ENCODE peak calls at places on chromosomes 13 and 19, in ten cellular contexts. One of them, this sample, is unnamed.

GRCh38 chr13:66886248-66886647 is 343.9 kb downstream of the PCDH9 start:
- DNase-seq in PC-9: no peak
- DNase-seq in tibial nerve: no peak
- DNase-seq in testis: no peak
- DNase-seq in Peyer's patch: no peak
- DNase-seq in tibial artery: no peak
- DNase-seq in left ventricle myocardium inferior: no peak
- DNase-seq in psoas muscle: no peak
- DNase-seq in lung: no peak
- DNase-seq in gastrocnemius medialis: no peak
- DNase-seq in this sample: no peak

GRCh38 chr19:20321139-20321656 is 154.2 kb downstream of the ZNF486 start:
- DNase-seq in tibial artery: no peak
- DNase-seq in testis: no peak
- DNase-seq in left ventricle myocardium inferior: no peak
- DNase-seq in PC-9: no peak
- DNase-seq in gastrocnemius medialis: no peak
- DNase-seq in tibial nerve: no peak
- DNase-seq in psoas muscle: no peak
- DNase-seq in lung: no peak
- DNase-seq in Peyer's patch: no peak
- DNase-seq in this sample: peak; percentile 61

GRCh38 chr19:40392894-40393517 is 3.0 kb upstream of the HIPK4 start:
- DNase-seq in testis: no peak
- DNase-seq in tibial artery: no peak
- DNase-seq in Peyer's patch: no peak
- DNase-seq in left ventricle myocardium inferior: no peak
- DNase-seq in lung: peak; percentile 50
- DNase-seq in tibial nerve: no peak
- DNase-seq in PC-9: peak; percentile 70
- DNase-seq in psoas muscle: no peak
- DNase-seq in gastrocnemius medialis: no peak
- DNase-seq in this sample: peak; percentile 33

GRCh38 chr13:36919833-36920611 is at the start of gene SMAD9:
- DNase-seq in lung: peak; percentile 62
- DNase-seq in gastrocnemius medialis: peak; percentile 11
- DNase-seq in tibial artery: peak; percentile 77
- DNase-seq in Peyer's patch: peak; percentile 65
- DNase-seq in left ventricle myocardium inferior: peak; percentile 83
- DNase-seq in tibial nerve: peak; percentile 70
- DNase-seq in PC-9: no peak
- DNase-seq in testis: peak; percentile 86
- DNase-seq in psoas muscle: peak; percentile 87
- DNase-seq in this sample: peak; percentile 86

GRCh38 chr19:50162988-50163387 is at the start of gene IZUMO2:
- DNase-seq in PC-9: no peak
- DNase-seq in tibial nerve: no peak
- DNase-seq in gastrocnemius medialis: no peak
- DNase-seq in lung: no peak
- DNase-seq in left ventricle myocardium inferior: no peak
- DNase-seq in tibial artery: no peak
- DNase-seq in psoas muscle: no peak
- DNase-seq in Peyer's patch: no peak
- DNase-seq in testis: peak; percentile 76
- DNase-seq in this sample: no peak

GRCh38 chr13:102141625-102142472 is 260.0 kb downstream of the FGF14 start:
- DNase-seq in Peyer's patch: no peak
- DNase-seq in tibial nerve: no peak
- DNase-seq in PC-9: no peak
- DNase-seq in psoas muscle: no peak
- DNase-seq in testis: no peak
- DNase-seq in lung: no peak
- DNase-seq in left ventricle myocardium inferior: no peak
- DNase-seq in gastrocnemius medialis: no peak
- DNase-seq in tibial artery: no peak
- DNase-seq in this sample: no peak

GRCh38 chr19:51338563-51339312 is 3.2 kb downstream of the VSIG10L start:
- DNase-seq in tibial artery: peak; percentile 87
- DNase-seq in left ventricle myocardium inferior: peak; percentile 78
- DNase-seq in PC-9: peak; percentile 65
- DNase-seq in psoas muscle: peak; percentile 83
- DNase-seq in Peyer's patch: peak; percentile 94
- DNase-seq in testis: peak; percentile 92
- DNase-seq in lung: peak; percentile 82
- DNase-seq in gastrocnemius medialis: peak; percentile 36
- DNase-seq in tibial nerve: peak; percentile 70
- DNase-seq in this sample: peak; percentile 83

GRCh38 chr19:28881616-28882015 is 331.3 kb downstream of the UQCRFS1 start:
- DNase-seq in gastrocnemius medialis: no peak
- DNase-seq in tibial artery: no peak
- DNase-seq in psoas muscle: no peak
- DNase-seq in Peyer's patch: no peak
- DNase-seq in left ventricle myocardium inferior: no peak
- DNase-seq in tibial nerve: no peak
- DNase-seq in testis: peak; percentile 21
- DNase-seq in lung: no peak
- DNase-seq in PC-9: no peak
- DNase-seq in this sample: no peak

GRCh38 chr13:48318714-48319457 is 15.3 kb downstream of the RB1 start:
- DNase-seq in tibial nerve: no peak
- DNase-seq in PC-9: no peak
- DNase-seq in Peyer's patch: peak; percentile 62
- DNase-seq in testis: no peak
- DNase-seq in left ventricle myocardium inferior: no peak
- DNase-seq in lung: no peak
- DNase-seq in tibial artery: peak; percentile 33
- DNase-seq in gastrocnemius medialis: no peak
- DNase-seq in psoas muscle: no peak
- DNase-seq in this sample: peak; percentile 25

GRCh38 chr19:533485-534058 is 2.0 kb downstream of the CDC34 start:
- DNase-seq in testis: no peak
- DNase-seq in PC-9: no peak
- DNase-seq in Peyer's patch: no peak
- DNase-seq in psoas muscle: no peak
- DNase-seq in tibial nerve: no peak
- DNase-seq in tibial artery: no peak
- DNase-seq in left ventricle myocardium inferior: no peak
- DNase-seq in gastrocnemius medialis: no peak
- DNase-seq in lung: no peak
- DNase-seq in this sample: no peak

GRCh38 chr13:43411211-43411610 is 375.6 kb downstream of the ENOX1 start:
- DNase-seq in PC-9: no peak
- DNase-seq in testis: no peak
- DNase-seq in lung: no peak
- DNase-seq in tibial nerve: no peak
- DNase-seq in Peyer's patch: no peak
- DNase-seq in tibial artery: no peak
- DNase-seq in psoas muscle: no peak
- DNase-seq in left ventricle myocardium inferior: no peak
- DNase-seq in gastrocnemius medialis: no peak
- DNase-seq in this sample: no peak

DNA sequence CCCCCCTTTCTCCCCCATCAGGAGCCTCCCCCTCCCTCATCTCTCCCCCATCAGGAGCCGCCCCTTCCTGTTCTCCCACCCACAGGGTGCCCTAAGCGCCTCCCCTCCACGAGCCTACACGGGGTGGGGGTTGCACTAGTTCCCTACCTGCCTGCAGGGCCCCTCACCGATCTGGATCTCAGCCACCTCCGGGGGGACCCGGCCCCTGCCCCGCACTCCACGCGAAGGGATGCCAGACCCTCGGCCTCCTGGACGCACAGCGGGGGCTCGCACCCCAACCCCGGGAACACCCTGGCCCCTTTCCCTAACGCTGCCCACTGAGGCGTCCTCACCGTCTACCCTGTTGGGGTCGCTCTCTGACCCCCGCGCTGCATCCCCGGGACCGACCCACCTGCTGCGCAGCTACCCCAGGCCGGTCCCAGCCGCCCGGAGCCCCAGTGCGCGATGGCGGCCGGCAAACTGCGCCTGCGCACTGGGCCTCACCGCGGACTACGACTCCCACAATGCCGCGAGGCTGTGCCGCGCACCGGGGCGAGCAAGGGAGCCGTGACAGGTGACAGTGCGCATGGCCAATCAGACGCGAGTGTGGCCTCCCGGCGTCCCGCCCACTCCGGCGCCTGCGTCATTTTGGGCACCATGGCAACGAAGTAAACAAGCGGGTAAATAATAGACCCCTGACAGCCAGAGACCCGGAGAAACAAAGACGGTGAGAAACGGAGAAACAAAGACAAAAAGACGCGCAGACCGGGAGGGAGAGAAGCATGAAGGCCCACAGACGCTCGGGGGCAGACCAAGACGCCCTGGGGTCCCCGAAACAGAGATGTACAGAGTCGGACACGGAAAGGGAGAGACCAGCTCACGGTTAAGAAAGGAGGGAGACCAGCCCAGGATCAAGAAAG is at the start of gene ZSCAN18:
- DNase-seq in gastrocnemius medialis: peak; percentile 89
- DNase-seq in testis: peak; percentile 98
- DNase-seq in Peyer's patch: peak; percentile 95
- DNase-seq in lung: peak; percentile 98
- DNase-seq in tibial artery: peak; percentile 97
- DNase-seq in PC-9: peak; percentile 96
- DNase-seq in psoas muscle: peak; percentile 98
- DNase-seq in left ventricle myocardium inferior: peak; percentile 97
- DNase-seq in tibial nerve: peak; percentile 94
- DNase-seq in this sample: peak; percentile 98
- TF ChIP-seq CTCF in gastrocnemius medialis: no peak
- TF ChIP-seq CTCF in testis: no peak
- TF ChIP-seq CTCF in Peyer's patch: no peak
- TF ChIP-seq CTCF in lung: no peak
- TF ChIP-seq CTCF in tibial artery: no peak
- TF ChIP-seq CTCF in PC-9: no peak
- TF ChIP-seq CTCF in psoas muscle: no peak
- TF ChIP-seq CTCF in left ventricle myocardium inferior: no peak
- TF ChIP-seq CTCF in tibial nerve: no peak
- TF ChIP-seq CTCF in this sample: no peak

GRCh38 chr19:41807176-41807575 is 10.8 kb downstream of the CEACAM3 start:
- DNase-seq in psoas muscle: no peak
- DNase-seq in tibial artery: no peak
- DNase-seq in left ventricle myocardium inferior: no peak
- DNase-seq in tibial nerve: no peak
- DNase-seq in PC-9: no peak
- DNase-seq in gastrocnemius medialis: no peak
- DNase-seq in lung: no peak
- DNase-seq in testis: no peak
- DNase-seq in Peyer's patch: no peak
- DNase-seq in this sample: no peak

GRCh38 chr19:41801031-41801430 is 4.6 kb downstream of the CEACAM3 start:
- DNase-seq in lung: no peak
- DNase-seq in tibial nerve: no peak
- DNase-seq in testis: no peak
- DNase-seq in psoas muscle: no peak
- DNase-seq in left ventricle myocardium inferior: no peak
- DNase-seq in PC-9: no peak
- DNase-seq in gastrocnemius medialis: no peak
- DNase-seq in Peyer's patch: no peak
- DNase-seq in tibial artery: no peak
- DNase-seq in this sample: no peak

GRCh38 chr19:41801682-41802317 is 5.4 kb downstream of the CEACAM3 start:
- DNase-seq in psoas muscle: no peak
- DNase-seq in PC-9: peak; percentile 87
- DNase-seq in Peyer's patch: no peak
- DNase-seq in testis: no peak
- DNase-seq in lung: no peak
- DNase-seq in left ventricle myocardium inferior: no peak
- DNase-seq in tibial nerve: no peak
- DNase-seq in gastrocnemius medialis: no peak
- DNase-seq in tibial artery: no peak
- DNase-seq in this sample: no peak

GRCh38 chr19:41802770-41803169 is 6.4 kb downstream of the CEACAM3 start:
- DNase-seq in left ventricle myocardium inferior: no peak
- DNase-seq in psoas muscle: no peak
- DNase-seq in Peyer's patch: no peak
- DNase-seq in gastrocnemius medialis: no peak
- DNase-seq in tibial nerve: no peak
- DNase-seq in tibial artery: no peak
- DNase-seq in lung: no peak
- DNase-seq in testis: no peak
- DNase-seq in PC-9: no peak
- DNase-seq in this sample: no peak

GRCh38 chr19:41804327-41804726 is 7.9 kb downstream of the CEACAM3 start:
- DNase-seq in PC-9: no peak
- DNase-seq in left ventricle myocardium inferior: no peak
- DNase-seq in psoas muscle: no peak
- DNase-seq in Peyer's patch: no peak
- DNase-seq in gastrocnemius medialis: no peak
- DNase-seq in testis: no peak
- DNase-seq in tibial nerve: no peak
- DNase-seq in lung: no peak
- DNase-seq in tibial artery: no peak
- DNase-seq in this sample: no peak
- H3K4me1 ChIP-seq in PC-9: peaks cover 27% of the 10 kb centered on the region
- H3K4me1 ChIP-seq in left ventricle myocardium inferior: no peaks in the 10 kb centered on the region
- H3K4me1 ChIP-seq in psoas muscle: no peaks in the 10 kb centered on the region
- H3K4me1 ChIP-seq in Peyer's patch: no peaks in the 10 kb centered on the region
- H3K4me1 ChIP-seq in gastrocnemius medialis: no peaks in the 10 kb centered on the region
- H3K4me1 ChIP-seq in testis: no peaks in the 10 kb centered on the region
- H3K4me1 ChIP-seq in tibial nerve: peaks cover 7% of the 10 kb centered on the region
- H3K4me1 ChIP-seq in lung: no peaks in the 10 kb centered on the region
- H3K4me1 ChIP-seq in tibial artery: no peaks in the 10 kb centered on the region
- H3K4me1 ChIP-seq in this sample: no peaks in the 10 kb centered on the region

GRCh38 chr13:26499209-26499601 is 58.3 kb upstream of the WASF3 start:
- DNase-seq in tibial artery: no peak
- DNase-seq in left ventricle myocardium inferior: no peak
- DNase-seq in gastrocnemius medialis: no peak
- DNase-seq in PC-9: peak; percentile 46
- DNase-seq in testis: no peak
- DNase-seq in psoas muscle: no peak
- DNase-seq in tibial nerve: no peak
- DNase-seq in Peyer's patch: no peak
- DNase-seq in lung: no peak
- DNase-seq in this sample: no peak
- TF ChIP-seq CTCF in tibial artery: no peak
- TF ChIP-seq CTCF in left ventricle myocardium inferior: no peak
- TF ChIP-seq CTCF in gastrocnemius medialis: no peak
- TF ChIP-seq CTCF in PC-9: no peak
- TF ChIP-seq CTCF in testis: no peak
- TF ChIP-seq CTCF in psoas muscle: no peak
- TF ChIP-seq CTCF in tibial nerve: no peak
- TF ChIP-seq CTCF in Peyer's patch: no peak
- TF ChIP-seq CTCF in lung: no peak
- TF ChIP-seq CTCF in this sample: no peak

DNA sequence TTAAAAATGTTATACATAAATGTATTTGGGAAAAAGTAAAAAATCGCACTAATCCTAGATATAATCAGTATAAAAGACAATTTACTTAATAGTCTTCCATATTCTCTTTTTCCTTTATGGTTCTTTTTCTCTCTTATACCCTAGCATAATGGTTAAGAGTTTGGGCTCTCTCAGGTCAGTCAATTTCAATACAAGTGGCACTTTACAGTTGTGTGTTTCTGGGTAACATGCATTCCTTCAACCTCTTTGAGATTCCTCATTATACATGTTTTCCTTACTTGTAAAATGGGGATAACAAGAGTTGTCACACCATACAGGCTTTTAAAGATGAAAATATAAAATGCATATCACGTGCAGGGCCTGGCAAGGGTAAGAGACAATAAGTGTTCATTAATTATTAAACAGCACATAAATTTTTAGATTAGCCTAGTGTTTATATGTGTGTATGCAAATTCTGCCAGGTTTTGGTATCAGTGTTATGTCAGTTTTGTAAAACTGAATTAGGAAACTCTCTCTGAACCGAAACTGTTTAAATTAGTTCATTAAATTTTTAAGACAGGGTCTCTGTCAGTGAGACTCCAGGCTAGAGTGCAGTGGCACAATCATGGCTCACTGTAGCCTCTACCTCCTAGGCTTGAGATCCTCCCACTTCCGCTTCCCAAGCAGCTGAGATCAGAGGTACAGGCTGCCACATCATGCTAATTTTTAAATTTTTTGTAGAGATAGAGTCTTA is 49.8 kb downstream of the ELF1 start:
- DNase-seq in gastrocnemius medialis: no peak
- DNase-seq in tibial artery: no peak
- DNase-seq in testis: no peak
- DNase-seq in tibial nerve: no peak
- DNase-seq in lung: no peak
- DNase-seq in PC-9: no peak
- DNase-seq in left ventricle myocardium inferior: no peak
- DNase-seq in psoas muscle: no peak
- DNase-seq in Peyer's patch: no peak
- DNase-seq in this sample: no peak
- H3K4me1 ChIP-seq in gastrocnemius medialis: peaks cover 75% of the 10 kb centered on the region
- H3K4me1 ChIP-seq in tibial artery: peaks cover 59% of the 10 kb centered on the region
- H3K4me1 ChIP-seq in testis: peaks cover 7% of the 10 kb centered on the region
- H3K4me1 ChIP-seq in tibial nerve: peaks cover 98% of the 10 kb centered on the region
- H3K4me1 ChIP-seq in lung: peaks cover 10% of the 10 kb centered on the region
- H3K4me1 ChIP-seq in PC-9: peaks cover 3% of the 10 kb centered on the region
- H3K4me1 ChIP-seq in left ventricle myocardium inferior: peaks cover 94% of the 10 kb centered on the region
- H3K4me1 ChIP-seq in psoas muscle: peaks cover 37% of the 10 kb centered on the region
- H3K4me1 ChIP-seq in Peyer's patch: peaks cover 71% of the 10 kb centered on the region
- H3K4me1 ChIP-seq in this sample: peaks cover 80% of the 10 kb centered on the region

This sample was measured in body of pancreas.